ENCODE peak calls at places on chromosomes 13 and 19, in four cellular contexts. T is GM12878, S is H1, I is HepG2. H is an unnamed sample.

GRCh38 chr13:50589139-50589538 is 254.4 kb downstream of the DLEU7 start:
- DNase-seq in I (no peak), T (no peak), S (no peak), H (no peak)

GRCh38 chr19:21474671-21475181 is 30.7 kb upstream of the ZNF429 start:
- DNase-seq in I (no peak), S (no peak), T (no peak), H (no peak)

GRCh38 chr19:4376245-4376990 is 23.9 kb downstream of the SH3GL1 start:
- DNase-seq in T (no peak), S (no peak), I (no peak), H (no peak)

GRCh38 chr13:100825551-100825950 is 151.0 kb upstream of the TMTC4 start:
- DNase-seq in T (no peak), I (no peak), S (no peak), H (no peak)

GRCh38 chr13:48066310-48066989 is 28.5 kb downstream of the MED4 start:
- DNase-seq in S (no peak), I (peak; percentile 47), T (peak; percentile 42), H (peak; percentile 26)

GRCh38 chr13:44649118-44649455 is 73.0 kb upstream of the TSC22D1 start:
- DNase-seq in T (no peak), I (no peak), S (no peak), H (no peak)

GRCh38 chr13:98665638-98665995 is 86.9 kb downstream of the SLC15A1 start:
- DNase-seq in T (no peak), I (no peak), S (no peak), H (no peak)

GRCh38 chr13:44165172-44165894 is 208.3 kb upstream of the SERP2 start:
- DNase-seq in I (no peak), T (no peak), S (no peak), H (no peak)

GRCh38 chr13:59269476-59269875 is 894.3 kb downstream of the DIAPH3 start:
- DNase-seq in I (no peak), S (no peak), T (no peak), H (no peak)

GRCh38 chr13:110254151-110254679 is 52.7 kb downstream of the COL4A1 start:
- DNase-seq in S (peak; percentile 41), I (no peak), T (no peak), H (no peak)

GRCh38 chr19:51688665-51689571 is 4.2 kb upstream of the SPACA6 start:
- DNase-seq in T (no peak), S (peak; percentile 80), I (peak; percentile 61), H (peak; percentile 87)

GRCh38 chr13:43298799-43299198 is 275.4 kb downstream of the DNAJC15 start:
- DNase-seq in I (no peak), S (no peak), T (no peak), H (no peak)

GRCh38 chr13:33490461-33491327 is 205.1 kb upstream of the STARD13 start:
- DNase-seq in T (no peak), I (no peak), S (peak; percentile 73), H (peak; percentile 5)

GRCh38 chr13:28613562-28613961 is 45.4 kb upstream of the POMP start:
- DNase-seq in S (no peak), T (no peak), I (no peak), H (no peak)

GRCh38 chr19:30336290-30336689 is 35.9 kb upstream of the ZNF536 start:
- DNase-seq in S (no peak), T (no peak), I (no peak), H (no peak)

GRCh38 chr13:99658266-99658991 is 157.2 kb downstream of the TM9SF2 start:
- DNase-seq in I (no peak), S (peak; percentile 78), T (no peak), H (no peak)

GRCh38 chr13:100514788-100515409 is 73.7 kb downstream of the GGACT start:
- DNase-seq in I (peak; percentile 56), T (peak; percentile 27), S (peak; percentile 92), H (peak; percentile 74)

GRCh38 chr13:25468330-25469178 is 96.8 kb downstream of the ATP8A2 start:
- DNase-seq in I (no peak), S (peak; percentile 82), T (no peak), H (peak; percentile 91)

GRCh38 chr19:13010992-13011652 is 15.8 kb downstream of the NFIX start:
- DNase-seq in S (no peak), T (no peak), I (no peak), H (no peak)

GRCh38 chr13:80477641-80478443 is 136.9 kb upstream of the SPRY2 start:
- DNase-seq in S (no peak), T (no peak), I (no peak), H (no peak)

GRCh38 chr13:64675256-64675892 is 2554.8 kb downstream of the PCDH9 start:
- DNase-seq in S (no peak), I (peak; percentile 32), T (no peak), H (no peak)

GRCh38 chr19:571127-571974 is 1.0 kb upstream of the BSG start:
- DNase-seq in T (peak; percentile 25), S (peak; percentile 77), I (peak; percentile 61), H (peak; percentile 48)

GRCh38 chr13:25420161-25420560 is 48.4 kb downstream of the ATP8A2 start:
- DNase-seq in T (no peak), S (no peak), I (no peak), H (no peak)

GRCh38 chr13:111282997-111283396 is 37.4 kb upstream of the TEX29 start:
- DNase-seq in T (no peak), I (no peak), S (no peak), H (no peak)

GRCh38 chr13:111282425-111282824 is 38.0 kb upstream of the TEX29 start:
- DNase-seq in S (no peak), I (no peak), T (no peak), H (no peak)

GRCh38 chr13:111280666-111281577 is 39.5 kb upstream of the TEX29 start:
- DNase-seq in I (no peak), T (no peak), S (no peak), H (no peak)

GRCh38 chr13:111280226-111280625 is 40.2 kb upstream of the TEX29 start:
- DNase-seq in S (no peak), T (no peak), I (no peak), H (no peak)

GRCh38 chr13:111281751-111282311 is 38.6 kb upstream of the TEX29 start:
- DNase-seq in T (no peak), I (no peak), S (no peak), H (no peak)
- TF ChIP-seq SRF in T (no peak), I (no peak), S (no peak), H (no peak)

GRCh38 chr13:113407103-113407530 is 43.2 kb upstream of the GRTP1 start:
- DNase-seq in T (no peak), I (no peak), S (no peak), H (no peak)

GRCh38 chr13:113410472-113411201 is 42.7 kb downstream of the ADPRHL1 start:
- DNase-seq in S (no peak), I (peak; percentile 61), T (no peak), H (no peak)

GRCh38 chr13:113407531-113408393 is 43.8 kb upstream of the GRTP1 start:
- DNase-seq in T (no peak), I (no peak), S (no peak), H (no peak)

GRCh38 chr13:113406321-113407102 is 42.6 kb upstream of the GRTP1 start:
- DNase-seq in I (no peak), S (no peak), T (no peak), H (no peak)

DNA sequence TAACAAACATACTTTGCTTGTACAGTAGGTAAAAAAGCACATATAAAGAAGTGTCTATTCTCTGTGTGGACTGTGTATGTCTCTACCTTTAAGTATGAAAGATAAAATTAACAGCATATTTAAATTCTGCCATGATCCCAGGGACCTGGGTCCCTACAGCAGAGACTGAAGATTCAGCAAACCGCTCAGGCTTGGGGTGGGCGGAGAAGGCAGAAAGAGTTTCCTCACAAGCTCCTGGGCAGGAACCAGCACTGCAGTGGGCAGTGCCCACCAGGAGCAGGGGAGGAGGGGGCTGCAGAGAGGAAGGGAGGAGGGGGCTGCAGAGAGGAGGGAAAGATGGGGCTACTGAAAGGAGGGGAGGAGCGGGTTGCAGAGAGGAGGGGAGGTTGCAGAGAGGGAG is 44.6 kb upstream of the GRTP1 start:
- DNase-seq in I (no peak), T (no peak), S (no peak), H (no peak)
- TF ChIP-seq BRCA1 in I (no peak), T (no peak), S (no peak), H (no peak)

GRCh38 chr13:52707375-52707774 is 32.2 kb downstream of the CNMD start:
- DNase-seq in I (no peak), S (no peak), T (no peak), H (no peak)
- TF ChIP-seq SRF in I (no peak), S (no peak), T (no peak), H (no peak)

GRCh38 chr13:36862002-36862706 is 43.1 kb downstream of the RFXAP start:
- DNase-seq in S (no peak), I (no peak), T (no peak), H (no peak)
- TF ChIP-seq BRCA1 in S (no peak), I (no peak), T (no peak), H (no peak)

GRCh38 chr19:29084266-29084665 is 128.7 kb downstream of the UQCRFS1 start:
- DNase-seq in I (no peak), S (peak; percentile 68), T (no peak), H (peak; percentile 62)
- TF ChIP-seq SRF in I (no peak), S (no peak), T (no peak), H (no peak)